ENCODE peak calls at places on chromosomes 6 and 20, in seven cellular contexts. G is astrocyte of the spinal cord, I is cardiac fibroblast, Z is transverse colon, Y is epithelial cell of esophagus, C is B cell, T is pancreas. X is an unnamed sample.
A peak's percentile ranks its signal among the peaks of the same experiment; 100 is the strongest.

GRCh38 chr20:24672886-24673677 is 203.7 kb downstream of the SYNDIG1 start:
- DNase-seq in C (no peak), T (no peak), G (peak; percentile 98), Y (peak; percentile 84), Z (no peak), I (peak; percentile 96), X (peak; percentile 70)

GRCh38 chr6:41712651-41713103 is 22.7 kb downstream of the TFEB start:
- DNase-seq in C (no peak), G (peak; percentile 20), Z (no peak), T (peak; percentile 82), Y (no peak), I (peak; percentile 56), X (no peak)

GRCh38 chr20:49386848-49387605 is 95.4 kb downstream of the KCNB1 start:
- DNase-seq in Y (peak; percentile 58), G (no peak), T (no peak), I (no peak), C (no peak), Z (no peak), X (no peak)

GRCh38 chr6:144955853-144956252 is 670.7 kb downstream of the UTRN start:
- DNase-seq in T (no peak), I (peak; percentile 64), G (peak; percentile 53), Y (peak; percentile 44), Z (no peak), C (no peak), X (no peak)

GRCh38 chr6:79440590-79440989 is 96.6 kb downstream of the LCA5 start:
- DNase-seq in C (no peak), G (no peak), T (no peak), Z (no peak), Y (no peak), I (no peak), X (no peak)

GRCh38 chr6:67362976-67363375 is 1272.1 kb upstream of the ADGRB3 start:
- DNase-seq in T (no peak), I (no peak), Z (no peak), Y (peak; percentile 13), C (no peak), G (no peak), X (no peak)

GRCh38 chr20:57649617-57650015 is 29.4 kb upstream of the ZBP1 start:
- DNase-seq in I (no peak), C (no peak), T (no peak), Z (no peak), G (no peak), Y (no peak), X (no peak)

GRCh38 chr6:103280417-103280816 is 1579.3 kb downstream of the HACE1 start:
- DNase-seq in C (no peak), T (no peak), I (no peak), G (no peak), Y (no peak), Z (no peak), X (no peak)

GRCh38 chr20:62914970-62915457 is 11.3 kb downstream of the DIDO1 start:
- DNase-seq in Y (peak; percentile 32), G (peak; percentile 55), C (no peak), Z (no peak), I (peak; percentile 70), T (no peak), X (no peak)

GRCh38 chr6:101779051-101779844 is 385.7 kb downstream of the GRIK2 start:
- DNase-seq in Z (no peak), G (no peak), T (no peak), I (peak; percentile 57), C (no peak), Y (peak; percentile 85), X (no peak)

GRCh38 chr6:887583-888235 is 194.8 kb upstream of the EXOC2 start:
- DNase-seq in T (no peak), Z (no peak), C (no peak), I (no peak), G (no peak), Y (no peak), X (no peak)

GRCh38 chr6:53300656-53301551 is 47.8 kb downstream of the ELOVL5 start:
- DNase-seq in T (no peak), Y (no peak), G (peak; percentile 77), I (peak; percentile 45), C (no peak), Z (no peak), X (no peak)

GRCh38 chr6:100568255-100568654 is 103.5 kb upstream of the SIM1 start:
- DNase-seq in G (no peak), C (no peak), I (no peak), Y (no peak), T (no peak), Z (no peak), X (no peak)

GRCh38 chr6:43910149-43910637 is 140.2 kb downstream of the VEGFA start:
- DNase-seq in G (no peak), Y (no peak), I (no peak), C (no peak), Z (no peak), T (no peak), X (no peak)

GRCh38 chr6:43910638-43911353 is 140.8 kb downstream of the VEGFA start:
- DNase-seq in C (no peak), G (peak; percentile 66), Y (peak; percentile 76), Z (no peak), T (no peak), I (peak; percentile 78), X (peak; percentile 65)

GRCh38 chr6:43911354-43911624 is 141.3 kb downstream of the VEGFA start:
- DNase-seq in Y (no peak), G (no peak), I (no peak), C (no peak), Z (no peak), T (no peak), X (no peak)

GRCh38 chr6:43912598-43913387 is 142.8 kb downstream of the VEGFA start:
- DNase-seq in G (no peak), I (no peak), Y (no peak), Z (no peak), C (no peak), T (no peak), X (no peak)

GRCh38 chr6:43911625-43912577 is 141.9 kb downstream of the VEGFA start:
- DNase-seq in C (no peak), G (no peak), I (no peak), Z (no peak), Y (no peak), T (no peak), X (no peak)
- TF ChIP-seq CTCF in C (no peak), G (no peak), I (no peak), Z (no peak), Y (no peak), T (no peak), X (no peak)

GRCh38 chr20:3174442-3175263 is 1.3 kb upstream of the LZTS3 start:
- DNase-seq in Y (peak; percentile 56), I (peak; percentile 57), C (no peak), T (peak; percentile 57), G (peak; percentile 15), Z (no peak), X (no peak)

GRCh38 chr20:3172126-3172932 is 1.0 kb downstream of the LZTS3 start:
- DNase-seq in Z (no peak), I (no peak), G (no peak), T (no peak), Y (no peak), C (peak; percentile 17), X (no peak)

GRCh38 chr20:3171391-3172125 is 1.8 kb downstream of the LZTS3 start:
- DNase-seq in Y (no peak), G (no peak), Z (no peak), T (no peak), C (no peak), I (no peak), X (no peak)

GRCh38 chr20:3173582-3174441 is 463 bp upstream of the LZTS3 start:
- DNase-seq in Z (peak; percentile 93), C (peak; percentile 99), Y (peak; percentile 83), G (peak; percentile 76), T (peak; percentile 88), I (peak; percentile 68), X (peak; percentile 48)

DNA sequence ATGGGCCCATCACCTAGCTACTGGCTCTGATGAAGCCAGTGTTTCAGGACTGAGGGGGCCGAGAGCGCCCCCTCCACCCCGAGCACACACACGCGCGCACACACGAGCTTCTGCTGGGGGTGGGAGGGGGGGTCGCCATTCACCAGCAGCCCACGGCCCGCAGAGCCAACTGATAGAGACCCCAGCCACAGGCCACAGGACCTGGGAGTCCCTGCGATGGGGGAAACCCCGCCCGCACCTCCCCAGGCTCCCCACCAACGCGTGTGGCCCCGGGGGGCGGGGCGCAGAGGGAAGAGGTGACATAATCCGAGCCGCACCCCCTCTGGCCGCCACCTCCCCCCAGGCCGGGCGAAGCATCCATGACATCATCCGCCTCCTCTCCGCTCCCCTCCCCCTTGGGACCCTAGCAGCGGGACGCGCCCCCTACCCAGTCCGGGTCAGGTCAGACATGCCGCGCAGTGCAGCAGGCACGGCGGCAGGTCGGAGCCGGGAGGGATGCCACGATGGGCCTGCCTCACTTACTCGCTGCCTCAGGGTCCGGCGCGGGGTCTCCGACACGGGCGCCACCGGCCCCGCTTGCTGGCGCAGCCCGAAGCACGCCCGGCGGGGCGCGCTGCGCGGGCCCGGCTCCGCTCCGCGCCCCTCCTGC is at the start of gene LZTS3:
- DNase-seq in T (peak; percentile 79), C (peak; percentile 98), I (peak; percentile 58), G (peak; percentile 52), Z (peak; percentile 77), Y (peak; percentile 58), X (no peak)
- TF ChIP-seq CTCF in T (no peak), C (no peak), I (no peak), G (no peak), Z (no peak), Y (no peak), X (no peak)

GRCh38 chr6:75372884-75373283 is 88.3 kb upstream of the TMEM30A start:
- DNase-seq in I (no peak), G (no peak), C (no peak), Z (no peak), T (no peak), Y (no peak), X (no peak)

GRCh38 chr6:75368864-75369402 is 84.3 kb upstream of the TMEM30A start:
- DNase-seq in Z (no peak), C (no peak), T (no peak), G (no peak), I (peak; percentile 25), Y (no peak), X (no peak)

GRCh38 chr6:75363304-75363703 is 78.7 kb upstream of the TMEM30A start:
- DNase-seq in I (no peak), Z (no peak), T (no peak), C (no peak), G (no peak), Y (peak; percentile 9), X (no peak)

GRCh38 chr6:75368151-75368779 is 83.7 kb upstream of the TMEM30A start:
- DNase-seq in T (peak; percentile 23), G (no peak), C (no peak), Z (peak; percentile 15), Y (peak; percentile 76), I (peak; percentile 51), X (no peak)
- TF ChIP-seq CTCF in T (peak; percentile 25), G (peak; percentile 54), C (no peak), Z (peak; percentile 39), Y (peak; percentile 70), I (peak; percentile 50), X (no peak)

DNA sequence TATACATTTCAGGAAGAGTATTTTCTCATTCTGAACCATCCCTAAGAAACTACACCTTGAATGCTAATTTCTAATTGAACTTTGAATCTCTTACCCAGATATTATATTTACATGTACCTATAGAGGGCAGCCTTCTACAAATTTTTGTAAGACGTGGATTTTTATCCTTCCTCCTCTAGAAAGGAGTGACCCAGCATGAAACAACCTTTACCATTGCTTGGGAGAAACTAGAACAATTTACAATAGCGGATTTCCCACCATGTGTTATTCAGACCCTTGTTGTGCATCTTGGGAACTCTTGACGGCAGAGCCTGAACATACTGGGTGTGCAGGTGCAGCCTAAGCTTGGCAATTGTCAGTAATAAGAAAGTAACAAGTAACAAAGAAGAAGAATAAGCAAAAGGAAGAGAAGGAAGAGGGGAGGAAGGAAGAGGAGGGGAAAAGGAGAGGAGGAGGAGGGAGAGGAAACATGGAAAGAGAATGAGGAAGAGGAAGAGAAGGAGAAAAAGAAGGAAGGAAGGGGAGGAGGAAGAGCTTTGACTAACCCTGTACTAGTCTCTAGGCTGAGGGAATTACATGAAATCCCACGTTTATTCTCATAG is 10.8 kb upstream of the TAAR1 start:
- DNase-seq in Z (no peak), C (peak; percentile 22), G (peak; percentile 54), I (peak; percentile 67), Y (peak; percentile 58), T (no peak), X (peak; percentile 7)
- TF ChIP-seq CTCF in Z (peak; percentile 47), C (peak; percentile 79), G (peak; percentile 35), I (peak; percentile 14), Y (peak; percentile 42), T (peak; percentile 7), X (peak; percentile 40)